ENCODE peak calls at places on chromosomes 5 and 9, in five cellular contexts. Z, H, L, Q and K are unnamed samples.

GRCh38 chr5:104146652-104147051 is 584.1 kb upstream of the NUDT12 start:
- DNase-seq in Z (no peak), Q (no peak), L (no peak), H (no peak), K (no peak)

GRCh38 chr5:131379723-131380122 is 115.9 kb downstream of the CDC42SE2 start:
- DNase-seq in H (peak), L (peak), Q (no peak), Z (peak), K (no peak)

GRCh38 chr9:2195211-2195610 is 180.1 kb downstream of the SMARCA2 start:
- DNase-seq in Z (no peak), L (no peak), H (no peak), Q (no peak), K (no peak)

GRCh38 chr5:33827335-33827734 is 64.5 kb downstream of the ADAMTS12 start:
- DNase-seq in H (no peak), Z (no peak), L (no peak), Q (no peak), K (peak)

GRCh38 chr5:36692791-36693763 is 86.7 kb downstream of the SLC1A3 start:
- DNase-seq in H (peak), L (no peak), Q (peak), Z (peak), K (peak)

GRCh38 chr5:155027993-155028629 is 14.6 kb downstream of the KIF4B start:
- DNase-seq in H (no peak), Z (no peak), L (no peak), Q (no peak), K (no peak)

GRCh38 chr5:180333661-180334060 is 19.5 kb downstream of the GFPT2 start:
- DNase-seq in L (no peak), Z (peak), H (no peak), Q (no peak), K (peak)

GRCh38 chr9:106958955-106959657 is 96.1 kb downstream of the ZNF462 start:
- DNase-seq in H (no peak), Q (no peak), Z (peak), L (no peak), K (peak)

GRCh38 chr9:137064027-137064879 is 6.1 kb downstream of the SAPCD2 start:
- DNase-seq in H (peak), Z (peak), Q (peak), L (peak), K (peak)

GRCh38 chr5:88666761-88667186 is 216.2 kb downstream of the MEF2C start:
- DNase-seq in Z (no peak), L (no peak), Q (no peak), H (no peak), K (no peak)